ENCODE peak calls at places on chromosomes 1 and 21, in eight cellular contexts. Z, A, W, F, J, N, S and Y are unnamed samples.

GRCh38 chr1:26126321-26127084 is 14.9 kb downstream of the PDIK1L start:
- DNase-seq in Z (no peak), A (peak), W (no peak), F (peak), J (no peak), N (no peak), S (no peak), Y (no peak)

GRCh38 chr1:54989473-54989872 is 9.0 kb downstream of the TMEM61 start:
- DNase-seq in Z (no peak), A (no peak), W (no peak), F (no peak), J (no peak), N (no peak), S (no peak), Y (no peak)

GRCh38 chr1:198175418-198176170 is 18.8 kb downstream of the NEK7 start:
- DNase-seq in Z (no peak), A (no peak), W (no peak), F (no peak), J (peak), N (no peak), S (no peak), Y (peak)

GRCh38 chr1:200029035-200029623 is 1.6 kb downstream of the NR5A2 start:
- DNase-seq in Z (no peak), A (peak), W (no peak), F (peak), J (peak), N (no peak), S (no peak), Y (no peak)

GRCh38 chr1:7493711-7494110 is 277.4 kb upstream of the VAMP3 start:
- DNase-seq in Z (peak), A (no peak), W (peak), F (no peak), J (no peak), N (no peak), S (no peak), Y (no peak)

GRCh38 chr1:176241385-176242015 is 34.4 kb upstream of the COP1 start:
- DNase-seq in Z (no peak), A (peak), W (no peak), F (peak), J (peak), N (no peak), S (no peak), Y (peak)

GRCh38 chr1:25034736-25035522 is 104.9 kb upstream of the RUNX3 start:
- DNase-seq in Z (no peak), A (no peak), W (peak), F (no peak), J (no peak), N (no peak), S (no peak), Y (no peak)

GRCh38 chr1:159916240-159917051 is 8.9 kb downstream of the TAGLN2 start:
- DNase-seq in Z (peak), A (no peak), W (no peak), F (peak), J (peak), N (no peak), S (no peak), Y (no peak)

GRCh38 chr1:43547538-43548072 is 16.9 kb downstream of the PTPRF start:
- DNase-seq in Z (peak), A (no peak), W (no peak), F (no peak), J (no peak), N (no peak), S (no peak), Y (no peak)

GRCh38 chr1:156625436-156626078 is 6.3 kb downstream of the HAPLN2 start:
- DNase-seq in Z (peak), A (no peak), W (peak), F (peak), J (peak), N (peak), S (no peak), Y (no peak)

GRCh38 chr1:199084293-199084692 is 445.5 kb downstream of the PTPRC start:
- DNase-seq in Z (no peak), A (peak), W (no peak), F (no peak), J (peak), N (no peak), S (no peak), Y (no peak)

GRCh38 chr1:115057661-115058249 is 28.1 kb downstream of the TSHB start:
- DNase-seq in Z (no peak), A (no peak), W (no peak), F (peak), J (no peak), N (no peak), S (no peak), Y (no peak)

GRCh38 chr1:218775476-218776170 is 398.1 kb upstream of the LYPLAL1 start:
- DNase-seq in Z (no peak), A (no peak), W (no peak), F (peak), J (peak), N (no peak), S (no peak), Y (no peak)

GRCh38 chr1:85344256-85344694 is 67.8 kb upstream of the BCL10 start:
- DNase-seq in Z (peak), A (no peak), W (no peak), F (peak), J (peak), N (no peak), S (no peak), Y (no peak)

GRCh38 chr1:29364101-29364678 is 127.9 kb downstream of the PTPRU start:
- DNase-seq in Z (no peak), A (no peak), W (no peak), F (no peak), J (no peak), N (no peak), S (no peak), Y (no peak)

GRCh38 chr1:27436204-27437159 is 44.1 kb downstream of the GPR3 start:
- DNase-seq in Z (no peak), A (peak), W (no peak), F (peak), J (peak), N (no peak), S (no peak), Y (no peak)

GRCh38 chr1:106536741-106537140 is 519.7 kb upstream of the PRMT6 start:
- DNase-seq in Z (no peak), A (no peak), W (no peak), F (no peak), J (peak), N (no peak), S (no peak), Y (no peak)

GRCh38 chr1:207857447-207857846 is 53.5 kb downstream of the CD34 start:
- DNase-seq in Z (no peak), A (no peak), W (no peak), F (no peak), J (no peak), N (no peak), S (no peak), Y (no peak)

GRCh38 chr1:83850849-83851248 is 148.1 kb downstream of the TTLL7 start:
- DNase-seq in Z (no peak), A (no peak), W (no peak), F (peak), J (no peak), N (no peak), S (no peak), Y (no peak)

DNA sequence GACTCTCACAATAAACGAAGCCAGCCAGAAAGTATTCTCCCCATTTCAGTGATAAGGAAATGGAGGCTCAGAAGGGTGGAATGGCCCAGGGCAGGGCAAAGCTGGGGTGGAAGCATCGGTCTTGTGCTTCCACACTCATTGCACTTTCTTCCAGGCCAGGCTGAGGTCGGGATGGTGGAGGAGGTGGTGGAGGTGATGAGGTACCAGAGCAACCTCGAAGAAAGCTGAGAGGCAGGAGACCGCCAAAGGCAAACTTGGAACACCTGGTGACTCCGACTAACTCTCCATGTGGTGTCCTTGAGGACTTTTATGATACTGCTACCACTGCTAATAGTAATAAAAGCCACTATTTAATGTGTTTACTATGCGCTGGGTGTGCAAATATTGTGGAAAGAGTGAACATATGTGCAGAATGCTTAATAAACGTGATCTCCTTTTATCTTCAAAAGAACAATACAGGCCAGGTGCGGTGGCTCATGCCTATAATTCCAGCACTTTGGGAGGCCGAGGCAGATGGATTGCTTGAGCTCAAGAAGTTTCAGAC is 16.9 kb upstream of the BTG2 start:
- DNase-seq in Z (no peak), A (no peak), W (no peak), F (peak), J (no peak), N (no peak), S (no peak), Y (no peak)
- H3K4me3 ChIP-seq in Z (no peak), A (no peak), W (no peak), F (no peak), J (no peak), N (no peak), S (no peak), Y (no peak)

GRCh38 chr1:206082831-206083695 is 30.1 kb downstream of the RHEX start:
- DNase-seq in Z (no peak), A (no peak), W (no peak), F (no peak), J (no peak), N (no peak), S (no peak), Y (no peak)

GRCh38 chr1:206081811-206082210 is 28.8 kb downstream of the RHEX start:
- DNase-seq in Z (no peak), A (peak), W (no peak), F (peak), J (no peak), N (no peak), S (no peak), Y (no peak)

GRCh38 chr1:206079130-206079529 is 26.2 kb downstream of the RHEX start:
- DNase-seq in Z (no peak), A (no peak), W (no peak), F (no peak), J (no peak), N (no peak), S (no peak), Y (no peak)

GRCh38 chr1:206080421-206080820 is 27.4 kb downstream of the RHEX start:
- DNase-seq in Z (no peak), A (peak), W (no peak), F (no peak), J (no peak), N (no peak), S (no peak), Y (no peak)

GRCh38 chr1:206083750-206084149 is 30.8 kb downstream of the RHEX start:
- DNase-seq in Z (no peak), A (no peak), W (no peak), F (no peak), J (no peak), N (no peak), S (no peak), Y (no peak)
- TF ChIP-seq CTCF in Z (no peak), A (no peak), W (no peak), F (no peak), J (no peak), N (no peak), S (no peak), Y (no peak)

GRCh38 chr21:16124397-16125130 is 394.8 kb downstream of the USP25 start:
- DNase-seq in Z (no peak), A (no peak), W (no peak), F (peak), J (peak), N (no peak), S (no peak), Y (peak)

GRCh38 chr21:16125274-16125673 is 395.5 kb downstream of the USP25 start:
- DNase-seq in Z (no peak), A (no peak), W (no peak), F (no peak), J (no peak), N (no peak), S (no peak), Y (no peak)
- H3K4me3 ChIP-seq in Z (no peak), A (no peak), W (peak), F (no peak), J (no peak), N (no peak), S (no peak), Y (no peak)

GRCh38 chr1:226995064-226995965 is 55.2 kb downstream of the COQ8A start:
- DNase-seq in Z (peak), A (no peak), W (no peak), F (no peak), J (no peak), N (no peak), S (no peak), Y (no peak)
- TF ChIP-seq CTCF in Z (no peak), A (no peak), W (no peak), F (no peak), J (no peak), N (no peak), S (no peak), Y (no peak)

DNA sequence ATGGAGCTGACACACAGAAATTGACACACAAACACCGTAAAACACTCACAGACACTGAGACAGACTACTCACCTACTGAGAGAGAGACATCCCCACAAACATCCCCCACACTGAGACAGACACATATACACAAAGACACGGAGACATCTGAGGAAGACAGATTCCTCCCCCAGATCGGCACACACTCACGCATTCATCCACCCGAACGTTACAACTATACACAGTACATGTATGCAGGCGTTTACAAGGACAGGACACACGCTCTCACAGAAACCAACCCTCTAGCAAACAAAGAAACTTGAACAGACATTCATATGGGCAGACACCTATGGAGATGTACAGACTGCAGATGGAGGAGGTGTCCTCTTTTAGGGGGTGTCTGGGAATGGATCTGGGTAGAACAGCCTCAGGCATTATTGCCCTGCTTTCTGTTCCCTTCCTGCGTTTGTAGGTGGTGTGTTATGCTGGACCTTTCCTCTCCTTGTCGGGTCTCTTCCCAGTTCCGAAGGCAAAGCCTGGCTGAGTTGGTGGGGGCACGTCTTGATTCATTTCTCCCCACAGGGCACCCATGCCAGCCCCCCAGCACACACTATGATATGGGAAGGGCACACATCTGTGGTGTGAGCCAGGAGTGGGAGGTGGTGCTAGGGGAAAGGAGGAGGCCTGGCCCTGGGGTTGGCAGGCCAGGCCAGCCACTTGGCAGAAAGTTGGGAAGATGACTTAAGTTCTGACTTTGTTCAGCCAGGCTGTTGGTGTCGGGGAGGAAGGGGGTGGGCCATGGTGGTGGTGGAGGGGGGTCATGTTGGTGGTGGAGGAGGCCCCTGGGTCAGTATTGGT is 1.5 kb downstream of the KIRREL1 start:
- DNase-seq in Z (no peak), A (no peak), W (no peak), F (no peak), J (peak), N (peak), S (no peak), Y (no peak)
- H3K4me3 ChIP-seq in Z (no peak), A (no peak), W (peak), F (peak), J (peak), N (peak), S (peak), Y (peak)